ENCODE peak calls at places on chromosome 5, in eight cellular contexts. One of them, this sample, is unnamed.
A peak's percentile ranks its signal among the peaks of the same experiment; 100 is the strongest.

GRCh38 chr5:4108690-4109089 is 513.1 kb downstream of the IRX1 start:
- DNase-seq in Peyer's patch: no peak
- DNase-seq in GM23248: no peak
- DNase-seq in tibial artery: no peak
- DNase-seq in spleen: no peak
- DNase-seq in neuronal stem cell: no peak
- DNase-seq in heart left ventricle: no peak
- DNase-seq in K562: no peak
- DNase-seq in this sample: no peak

GRCh38 chr5:41788800-41789395 is 81.3 kb downstream of the OXCT1 start:
- DNase-seq in Peyer's patch: no peak
- DNase-seq in GM23248: peak; percentile 36
- DNase-seq in tibial artery: no peak
- DNase-seq in spleen: no peak
- DNase-seq in neuronal stem cell: no peak
- DNase-seq in heart left ventricle: no peak
- DNase-seq in K562: no peak
- DNase-seq in this sample: peak; percentile 86

GRCh38 chr5:157446077-157446930 is 13.7 kb upstream of the NIPAL4 start:
- DNase-seq in Peyer's patch: no peak
- DNase-seq in GM23248: no peak
- DNase-seq in tibial artery: no peak
- DNase-seq in spleen: no peak
- DNase-seq in neuronal stem cell: no peak
- DNase-seq in heart left ventricle: no peak
- DNase-seq in K562: no peak
- DNase-seq in this sample: no peak

GRCh38 chr5:140574165-140574564 is 9.5 kb downstream of the SLC35A4 start:
- DNase-seq in Peyer's patch: no peak
- DNase-seq in GM23248: no peak
- DNase-seq in tibial artery: no peak
- DNase-seq in spleen: no peak
- DNase-seq in neuronal stem cell: no peak
- DNase-seq in heart left ventricle: no peak
- DNase-seq in K562: no peak
- DNase-seq in this sample: peak; percentile 52

GRCh38 chr5:6082685-6083084 is 295.7 kb downstream of the MED10 start:
- DNase-seq in Peyer's patch: no peak
- DNase-seq in GM23248: no peak
- DNase-seq in tibial artery: no peak
- DNase-seq in spleen: no peak
- DNase-seq in neuronal stem cell: no peak
- DNase-seq in heart left ventricle: no peak
- DNase-seq in K562: no peak
- DNase-seq in this sample: no peak

GRCh38 chr5:128197911-128198522 is 114.5 kb downstream of the SLC12A2 start:
- DNase-seq in Peyer's patch: no peak
- DNase-seq in GM23248: no peak
- DNase-seq in tibial artery: no peak
- DNase-seq in spleen: no peak
- DNase-seq in neuronal stem cell: no peak
- DNase-seq in heart left ventricle: no peak
- DNase-seq in K562: peak; percentile 20
- DNase-seq in this sample: no peak

GRCh38 chr5:113057437-113058052 is 80.9 kb downstream of the DCP2 start:
- DNase-seq in Peyer's patch: no peak
- DNase-seq in GM23248: no peak
- DNase-seq in tibial artery: no peak
- DNase-seq in spleen: peak; percentile 47
- DNase-seq in neuronal stem cell: no peak
- DNase-seq in heart left ventricle: no peak
- DNase-seq in K562: no peak
- DNase-seq in this sample: no peak

GRCh38 chr5:95701074-95701473 is 18.3 kb upstream of the SPATA9 start:
- DNase-seq in Peyer's patch: no peak
- DNase-seq in GM23248: no peak
- DNase-seq in tibial artery: no peak
- DNase-seq in spleen: no peak
- DNase-seq in neuronal stem cell: no peak
- DNase-seq in heart left ventricle: no peak
- DNase-seq in K562: no peak
- DNase-seq in this sample: no peak

GRCh38 chr5:6759401-6759800 is 46.2 kb downstream of the TENT4A start:
- DNase-seq in Peyer's patch: no peak
- DNase-seq in GM23248: no peak
- DNase-seq in tibial artery: no peak
- DNase-seq in spleen: no peak
- DNase-seq in neuronal stem cell: no peak
- DNase-seq in heart left ventricle: no peak
- DNase-seq in K562: peak; percentile 60
- DNase-seq in this sample: no peak

GRCh38 chr5:143877196-143877595 is 65.2 kb downstream of the HMHB1 start:
- DNase-seq in Peyer's patch: no peak
- DNase-seq in GM23248: no peak
- DNase-seq in tibial artery: no peak
- DNase-seq in spleen: no peak
- DNase-seq in neuronal stem cell: no peak
- DNase-seq in heart left ventricle: no peak
- DNase-seq in K562: no peak
- DNase-seq in this sample: no peak

GRCh38 chr5:122313941-122314340 is 1.9 kb downstream of the SNCAIP start:
- DNase-seq in Peyer's patch: no peak
- DNase-seq in GM23248: no peak
- DNase-seq in tibial artery: no peak
- DNase-seq in spleen: no peak
- DNase-seq in neuronal stem cell: no peak
- DNase-seq in heart left ventricle: no peak
- DNase-seq in K562: no peak
- DNase-seq in this sample: no peak

GRCh38 chr5:87413116-87413645 is 451 bp upstream of the CCNH start:
- DNase-seq in Peyer's patch: no peak
- DNase-seq in GM23248: peak; percentile 43
- DNase-seq in tibial artery: no peak
- DNase-seq in spleen: no peak
- DNase-seq in neuronal stem cell: no peak
- DNase-seq in heart left ventricle: no peak
- DNase-seq in K562: no peak
- DNase-seq in this sample: no peak

GRCh38 chr5:17359451-17359965 is 138.5 kb upstream of the TAF11L2 start:
- DNase-seq in Peyer's patch: no peak
- DNase-seq in GM23248: peak; percentile 88
- DNase-seq in tibial artery: no peak
- DNase-seq in spleen: no peak
- DNase-seq in neuronal stem cell: no peak
- DNase-seq in heart left ventricle: no peak
- DNase-seq in K562: no peak
- DNase-seq in this sample: no peak

GRCh38 chr5:142014911-142015584 is 2.2 kb upstream of the GNPDA1 start:
- DNase-seq in Peyer's patch: no peak
- DNase-seq in GM23248: peak; percentile 79
- DNase-seq in tibial artery: no peak
- DNase-seq in spleen: no peak
- DNase-seq in neuronal stem cell: no peak
- DNase-seq in heart left ventricle: no peak
- DNase-seq in K562: peak; percentile 34
- DNase-seq in this sample: no peak

GRCh38 chr5:2903451-2904395 is 152.2 kb upstream of the IRX2 start:
- DNase-seq in Peyer's patch: no peak
- DNase-seq in GM23248: no peak
- DNase-seq in tibial artery: no peak
- DNase-seq in spleen: no peak
- DNase-seq in neuronal stem cell: no peak
- DNase-seq in heart left ventricle: no peak
- DNase-seq in K562: no peak
- DNase-seq in this sample: no peak

DNA sequence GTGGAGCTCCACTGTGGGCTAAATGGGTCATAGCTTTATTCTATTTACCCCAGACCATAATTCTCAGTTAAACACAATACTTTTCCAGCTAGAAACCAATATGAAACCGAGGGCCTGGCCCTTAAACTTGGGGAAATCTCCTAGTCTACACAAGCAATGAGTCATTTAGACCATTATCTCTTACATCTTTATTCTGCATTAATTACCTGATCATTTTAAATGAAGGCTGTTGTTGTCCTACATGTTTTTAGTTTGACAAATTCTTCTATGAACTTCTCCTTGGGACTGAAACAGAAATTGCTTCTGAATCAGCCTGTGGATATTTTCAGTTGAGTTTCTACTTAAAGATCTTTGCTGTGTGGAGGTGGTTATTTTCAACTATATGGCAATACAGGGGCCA is 37.9 kb downstream of the RAI14 start:
- DNase-seq in Peyer's patch: no peak
- DNase-seq in GM23248: no peak
- DNase-seq in tibial artery: no peak
- DNase-seq in spleen: no peak
- DNase-seq in neuronal stem cell: no peak
- DNase-seq in heart left ventricle: no peak
- DNase-seq in K562: no peak
- DNase-seq in this sample: no peak
- H3K36me3 ChIP-seq in Peyer's patch: no peaks in the 10 kb centered on the region
- H3K36me3 ChIP-seq in GM23248: peaks cover 9% of the 10 kb centered on the region
- H3K36me3 ChIP-seq in tibial artery: no peaks in the 10 kb centered on the region
- H3K36me3 ChIP-seq in spleen: no peaks in the 10 kb centered on the region
- H3K36me3 ChIP-seq in neuronal stem cell: peaks cover 48% of the 10 kb centered on the region
- H3K36me3 ChIP-seq in heart left ventricle: no peaks in the 10 kb centered on the region
- H3K36me3 ChIP-seq in K562: peaks cover 17% of the 10 kb centered on the region
- H3K36me3 ChIP-seq in this sample: peaks cover 69% of the 10 kb centered on the region

DNA sequence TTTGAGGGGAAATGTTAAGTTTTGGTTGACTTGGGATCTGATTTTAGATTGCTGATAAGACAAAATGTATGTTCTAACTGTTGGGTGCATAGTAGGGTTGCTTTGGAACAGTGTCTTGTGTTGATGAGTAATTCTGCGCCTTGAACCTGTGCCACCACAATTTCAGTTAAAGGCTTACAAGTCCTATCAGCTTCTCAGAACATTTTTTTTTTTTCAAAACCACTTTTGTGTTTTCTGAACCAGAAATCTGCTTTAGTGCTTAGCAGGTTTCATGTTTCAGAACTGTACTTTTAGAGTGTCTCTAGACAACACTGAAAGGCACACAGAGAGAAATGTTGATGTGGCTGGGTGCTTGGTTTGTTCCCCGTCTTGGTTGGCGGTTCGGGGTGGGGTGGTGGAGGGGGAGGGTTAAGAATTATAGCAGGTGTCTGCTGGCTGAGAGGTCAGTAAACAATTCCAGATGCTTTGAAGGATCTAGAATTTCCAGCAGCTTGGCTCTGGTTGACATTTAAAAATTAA is 84.6 kb downstream of the ANKRD55 start:
- DNase-seq in Peyer's patch: no peak
- DNase-seq in GM23248: no peak
- DNase-seq in tibial artery: no peak
- DNase-seq in spleen: no peak
- DNase-seq in neuronal stem cell: no peak
- DNase-seq in heart left ventricle: no peak
- DNase-seq in K562: no peak
- DNase-seq in this sample: no peak
- H3K27ac ChIP-seq in Peyer's patch: peak overlapping the region; percentile 58
- H3K27ac ChIP-seq in GM23248: no peak overlapping the region
- H3K27ac ChIP-seq in tibial artery: no peak overlapping the region
- H3K27ac ChIP-seq in spleen: peak overlapping the region; percentile 10
- H3K27ac ChIP-seq in neuronal stem cell: no peak overlapping the region
- H3K27ac ChIP-seq in heart left ventricle: no peak overlapping the region
- H3K27ac ChIP-seq in K562: no peak overlapping the region
- H3K27ac ChIP-seq in this sample: no peak overlapping the region

GRCh38 chr5:11903121-11903613 is 1.1 kb downstream of the CTNND2 start:
- DNase-seq in Peyer's patch: no peak
- DNase-seq in GM23248: no peak
- DNase-seq in tibial artery: no peak
- DNase-seq in spleen: no peak
- DNase-seq in neuronal stem cell: peak; percentile 32
- DNase-seq in heart left ventricle: no peak
- DNase-seq in K562: no peak
- DNase-seq in this sample: no peak

GRCh38 chr5:11905209-11905608 is 963 bp upstream of the CTNND2 start:
- DNase-seq in Peyer's patch: no peak
- DNase-seq in GM23248: no peak
- DNase-seq in tibial artery: no peak
- DNase-seq in spleen: no peak
- DNase-seq in neuronal stem cell: no peak
- DNase-seq in heart left ventricle: no peak
- DNase-seq in K562: no peak
- DNase-seq in this sample: no peak

GRCh38 chr5:11902304-11902703 is 1.9 kb downstream of the CTNND2 start:
- DNase-seq in Peyer's patch: no peak
- DNase-seq in GM23248: no peak
- DNase-seq in tibial artery: no peak
- DNase-seq in spleen: no peak
- DNase-seq in neuronal stem cell: no peak
- DNase-seq in heart left ventricle: no peak
- DNase-seq in K562: no peak
- DNase-seq in this sample: no peak

GRCh38 chr5:11903614-11904269 is 504 bp downstream of the CTNND2 start:
- DNase-seq in Peyer's patch: no peak
- DNase-seq in GM23248: peak; percentile 22
- DNase-seq in tibial artery: no peak
- DNase-seq in spleen: peak; percentile 82
- DNase-seq in neuronal stem cell: peak; percentile 69
- DNase-seq in heart left ventricle: no peak
- DNase-seq in K562: no peak
- DNase-seq in this sample: no peak

DNA sequence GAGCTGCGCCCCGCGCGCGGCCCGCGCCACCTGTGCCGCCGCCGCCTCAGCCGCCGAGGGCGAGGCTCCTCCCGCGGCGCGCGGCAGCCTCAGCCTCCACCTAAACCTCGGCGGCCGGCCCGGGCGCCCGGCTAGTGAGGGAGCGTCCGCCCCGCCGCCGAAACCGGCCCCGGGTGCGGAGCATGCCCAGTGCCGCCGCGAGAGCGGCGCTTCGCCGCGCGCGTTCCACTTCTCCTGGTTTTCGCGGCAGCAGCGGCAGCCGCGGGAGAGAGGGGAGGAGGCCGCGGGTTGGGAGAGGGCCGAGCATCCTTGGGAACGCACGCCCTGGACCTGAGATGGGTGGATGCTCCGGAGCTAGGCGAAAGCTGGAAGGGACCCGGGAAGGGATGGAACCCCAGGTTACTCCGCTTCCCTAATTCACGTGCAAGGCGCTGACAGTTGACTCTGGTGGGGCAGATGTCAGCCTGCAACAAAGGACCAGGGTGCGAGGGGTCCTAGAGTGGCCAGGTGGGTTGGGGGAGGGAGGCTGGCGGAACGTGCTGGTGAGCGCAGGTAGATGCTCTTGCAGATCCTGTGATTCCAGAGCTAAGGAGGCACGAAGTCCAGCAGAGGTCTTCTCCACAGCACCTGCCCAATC is at the start of gene CTNND2:
- DNase-seq in Peyer's patch: no peak
- DNase-seq in GM23248: peak; percentile 30
- DNase-seq in tibial artery: no peak
- DNase-seq in spleen: peak; percentile 76
- DNase-seq in neuronal stem cell: peak; percentile 82
- DNase-seq in heart left ventricle: peak; percentile 19
- DNase-seq in K562: no peak
- DNase-seq in this sample: no peak
- H3K4me3 ChIP-seq in Peyer's patch: peak within 1 kb of the TSS; percentile 36
- H3K4me3 ChIP-seq in GM23248: peak within 1 kb of the TSS; percentile 22
- H3K4me3 ChIP-seq in tibial artery: no peak within 1 kb of the TSS
- H3K4me3 ChIP-seq in spleen: peak within 1 kb of the TSS; percentile 69
- H3K4me3 ChIP-seq in neuronal stem cell: peak within 1 kb of the TSS; percentile 76
- H3K4me3 ChIP-seq in heart left ventricle: peak within 1 kb of the TSS; percentile 69
- H3K4me3 ChIP-seq in K562: no peak within 1 kb of the TSS
- H3K4me3 ChIP-seq in this sample: peak within 1 kb of the TSS; percentile 35

GRCh38 chr5:111730659-111731382 is 26.2 kb downstream of the NREP start:
- DNase-seq in Peyer's patch: no peak
- DNase-seq in GM23248: no peak
- DNase-seq in tibial artery: no peak
- DNase-seq in spleen: no peak
- DNase-seq in neuronal stem cell: no peak
- DNase-seq in heart left ventricle: no peak
- DNase-seq in K562: no peak
- DNase-seq in this sample: no peak
- H3K36me3 ChIP-seq in Peyer's patch: no peaks in the 10 kb centered on the region
- H3K36me3 ChIP-seq in GM23248: peaks cover 97% of the 10 kb centered on the region
- H3K36me3 ChIP-seq in tibial artery: no peaks in the 10 kb centered on the region
- H3K36me3 ChIP-seq in spleen: no peaks in the 10 kb centered on the region
- H3K36me3 ChIP-seq in neuronal stem cell: peaks cover 99% of the 10 kb centered on the region
- H3K36me3 ChIP-seq in heart left ventricle: no peaks in the 10 kb centered on the region
- H3K36me3 ChIP-seq in K562: no peaks in the 10 kb centered on the region
- H3K36me3 ChIP-seq in this sample: peaks cover 59% of the 10 kb centered on the region